ENCODE peak calls at places on chromosomes 11 and 22, in ten cellular contexts. One of them, this sample, is unnamed.

GRCh38 chr11:67440229-67441081 is 2.8 kb downstream of the CORO1B start:
- DNase-seq in central memory CD8-positive, alpha-beta T cell: no peak
- DNase-seq in EH: no peak
- DNase-seq in stimulated activated CD8-positive, alpha-beta memory T cell treated with anti-CD3 and anti-CD28 coated beads, Interleukin-4, amount 100 ng/mL, for 1 hour: no peak
- DNase-seq in left lobe of liver: no peak
- DNase-seq in amygdala: no peak
- DNase-seq in hepatocyte: no peak
- DNase-seq in heart right ventricle: no peak
- DNase-seq in HuH-7.5: no peak
- DNase-seq in tibial artery: no peak
- DNase-seq in this sample: no peak

GRCh38 chr11:14764899-14765527 is 121.4 kb downstream of the PDE3B start:
- DNase-seq in central memory CD8-positive, alpha-beta T cell: no peak
- DNase-seq in EH: peak
- DNase-seq in stimulated activated CD8-positive, alpha-beta memory T cell treated with anti-CD3 and anti-CD28 coated beads, Interleukin-4, amount 100 ng/mL, for 1 hour: no peak
- DNase-seq in left lobe of liver: no peak
- DNase-seq in amygdala: no peak
- DNase-seq in hepatocyte: no peak
- DNase-seq in heart right ventricle: no peak
- DNase-seq in HuH-7.5: no peak
- DNase-seq in tibial artery: no peak
- DNase-seq in this sample: no peak

GRCh38 chr11:14974021-14974698 is 2.0 kb upstream of the CALCA start:
- DNase-seq in central memory CD8-positive, alpha-beta T cell: no peak
- DNase-seq in EH: no peak
- DNase-seq in stimulated activated CD8-positive, alpha-beta memory T cell treated with anti-CD3 and anti-CD28 coated beads, Interleukin-4, amount 100 ng/mL, for 1 hour: no peak
- DNase-seq in left lobe of liver: no peak
- DNase-seq in amygdala: no peak
- DNase-seq in hepatocyte: no peak
- DNase-seq in heart right ventricle: no peak
- DNase-seq in HuH-7.5: peak
- DNase-seq in tibial artery: no peak
- DNase-seq in this sample: no peak

GRCh38 chr22:45204241-45204640 is 36.5 kb downstream of the KIAA0930 start:
- DNase-seq in central memory CD8-positive, alpha-beta T cell: no peak
- DNase-seq in EH: no peak
- DNase-seq in stimulated activated CD8-positive, alpha-beta memory T cell treated with anti-CD3 and anti-CD28 coated beads, Interleukin-4, amount 100 ng/mL, for 1 hour: no peak
- DNase-seq in left lobe of liver: no peak
- DNase-seq in amygdala: no peak
- DNase-seq in hepatocyte: no peak
- DNase-seq in heart right ventricle: no peak
- DNase-seq in HuH-7.5: no peak
- DNase-seq in tibial artery: no peak
- DNase-seq in this sample: no peak

GRCh38 chr11:99489561-99489960 is 468.8 kb downstream of the CNTN5 start:
- DNase-seq in central memory CD8-positive, alpha-beta T cell: no peak
- DNase-seq in EH: no peak
- DNase-seq in stimulated activated CD8-positive, alpha-beta memory T cell treated with anti-CD3 and anti-CD28 coated beads, Interleukin-4, amount 100 ng/mL, for 1 hour: no peak
- DNase-seq in left lobe of liver: no peak
- DNase-seq in amygdala: no peak
- DNase-seq in hepatocyte: no peak
- DNase-seq in heart right ventricle: no peak
- DNase-seq in HuH-7.5: no peak
- DNase-seq in tibial artery: no peak
- DNase-seq in this sample: no peak

GRCh38 chr22:36244522-36245391 is 5.4 kb upstream of the APOL2 start:
- DNase-seq in central memory CD8-positive, alpha-beta T cell: no peak
- DNase-seq in EH: peak
- DNase-seq in stimulated activated CD8-positive, alpha-beta memory T cell treated with anti-CD3 and anti-CD28 coated beads, Interleukin-4, amount 100 ng/mL, for 1 hour: no peak
- DNase-seq in left lobe of liver: peak
- DNase-seq in amygdala: no peak
- DNase-seq in hepatocyte: no peak
- DNase-seq in heart right ventricle: no peak
- DNase-seq in HuH-7.5: no peak
- DNase-seq in tibial artery: peak
- DNase-seq in this sample: no peak

GRCh38 chr22:41699264-41700104 is at the start of gene MEI1:
- DNase-seq in central memory CD8-positive, alpha-beta T cell: peak
- DNase-seq in EH: peak
- DNase-seq in stimulated activated CD8-positive, alpha-beta memory T cell treated with anti-CD3 and anti-CD28 coated beads, Interleukin-4, amount 100 ng/mL, for 1 hour: peak
- DNase-seq in left lobe of liver: peak
- DNase-seq in amygdala: peak
- DNase-seq in hepatocyte: peak
- DNase-seq in heart right ventricle: peak
- DNase-seq in HuH-7.5: no peak
- DNase-seq in tibial artery: peak
- DNase-seq in this sample: peak

GRCh38 chr22:20810645-20811044 is 36.7 kb downstream of the SERPIND1 start:
- DNase-seq in central memory CD8-positive, alpha-beta T cell: no peak
- DNase-seq in EH: no peak
- DNase-seq in stimulated activated CD8-positive, alpha-beta memory T cell treated with anti-CD3 and anti-CD28 coated beads, Interleukin-4, amount 100 ng/mL, for 1 hour: no peak
- DNase-seq in left lobe of liver: peak
- DNase-seq in amygdala: no peak
- DNase-seq in hepatocyte: no peak
- DNase-seq in heart right ventricle: no peak
- DNase-seq in HuH-7.5: no peak
- DNase-seq in tibial artery: no peak
- DNase-seq in this sample: no peak

GRCh38 chr11:60121259-60121658 is 32.8 kb downstream of the MS4A2 start:
- DNase-seq in central memory CD8-positive, alpha-beta T cell: no peak
- DNase-seq in EH: no peak
- DNase-seq in stimulated activated CD8-positive, alpha-beta memory T cell treated with anti-CD3 and anti-CD28 coated beads, Interleukin-4, amount 100 ng/mL, for 1 hour: no peak
- DNase-seq in left lobe of liver: no peak
- DNase-seq in amygdala: no peak
- DNase-seq in hepatocyte: peak
- DNase-seq in heart right ventricle: no peak
- DNase-seq in HuH-7.5: no peak
- DNase-seq in tibial artery: no peak
- DNase-seq in this sample: no peak

This sample was measured in germinal center.